ENCODE peak calls at places on chromosome 21, in nine cellular contexts. One of them, this sample, is unnamed.

GRCh38 chr21:43343992-43344886 is 82.7 kb downstream of the SIK1 start:
- DNase-seq in HL-60: no peak
- DNase-seq in stimulated activated effector memory CD8-positive, alpha-beta T cell treated with anti-CD3 and anti-CD28 coated beads, Interleukin-12 subunit alpha, Interleukin-12 subunit beta, amount 100 ng/mL, for 72 hours: no peak
- DNase-seq in NCI-H69: peak; percentile 97
- DNase-seq in NCI-H1092: peak; percentile 59
- DNase-seq in Calu3: no peak
- DNase-seq in SK-N-DZ: no peak
- DNase-seq in cerebellum: peak; percentile 67
- DNase-seq in left colon: no peak
- DNase-seq in this sample: no peak

GRCh38 chr21:41706678-41707077 is 60.2 kb downstream of the RIPK4 start:
- DNase-seq in cerebellum: no peak
- DNase-seq in Calu3: no peak
- DNase-seq in NCI-H1092: no peak
- DNase-seq in SK-N-DZ: no peak
- DNase-seq in left colon: peak; percentile 81
- DNase-seq in NCI-H69: peak; percentile 29
- DNase-seq in stimulated activated effector memory CD8-positive, alpha-beta T cell treated with anti-CD3 and anti-CD28 coated beads, Interleukin-12 subunit alpha, Interleukin-12 subunit beta, amount 100 ng/mL, for 72 hours: peak; percentile 51
- DNase-seq in HL-60: no peak
- DNase-seq in this sample: peak; percentile 69

GRCh38 chr21:35578831-35579470 is 481.4 kb downstream of the SETD4 start:
- DNase-seq in left colon: no peak
- DNase-seq in SK-N-DZ: no peak
- DNase-seq in NCI-H1092: no peak
- DNase-seq in NCI-H69: no peak
- DNase-seq in cerebellum: no peak
- DNase-seq in stimulated activated effector memory CD8-positive, alpha-beta T cell treated with anti-CD3 and anti-CD28 coated beads, Interleukin-12 subunit alpha, Interleukin-12 subunit beta, amount 100 ng/mL, for 72 hours: peak; percentile 57
- DNase-seq in HL-60: no peak
- DNase-seq in Calu3: no peak
- DNase-seq in this sample: no peak

GRCh38 chr21:39116761-39117425 is 66.4 kb downstream of the PSMG1 start:
- DNase-seq in NCI-H1092: no peak
- DNase-seq in cerebellum: no peak
- DNase-seq in Calu3: no peak
- DNase-seq in HL-60: no peak
- DNase-seq in NCI-H69: no peak
- DNase-seq in stimulated activated effector memory CD8-positive, alpha-beta T cell treated with anti-CD3 and anti-CD28 coated beads, Interleukin-12 subunit alpha, Interleukin-12 subunit beta, amount 100 ng/mL, for 72 hours: no peak
- DNase-seq in left colon: no peak
- DNase-seq in SK-N-DZ: no peak
- DNase-seq in this sample: no peak

GRCh38 chr21:46220847-46221246 is 7.7 kb downstream of the LSS start:
- DNase-seq in stimulated activated effector memory CD8-positive, alpha-beta T cell treated with anti-CD3 and anti-CD28 coated beads, Interleukin-12 subunit alpha, Interleukin-12 subunit beta, amount 100 ng/mL, for 72 hours: no peak
- DNase-seq in NCI-H69: no peak
- DNase-seq in left colon: no peak
- DNase-seq in Calu3: no peak
- DNase-seq in NCI-H1092: no peak
- DNase-seq in SK-N-DZ: no peak
- DNase-seq in cerebellum: no peak
- DNase-seq in HL-60: no peak
- DNase-seq in this sample: no peak

GRCh38 chr21:21188513-21189188 is 190.4 kb downstream of the NCAM2 start:
- DNase-seq in left colon: no peak
- DNase-seq in cerebellum: no peak
- DNase-seq in stimulated activated effector memory CD8-positive, alpha-beta T cell treated with anti-CD3 and anti-CD28 coated beads, Interleukin-12 subunit alpha, Interleukin-12 subunit beta, amount 100 ng/mL, for 72 hours: no peak
- DNase-seq in HL-60: no peak
- DNase-seq in SK-N-DZ: no peak
- DNase-seq in NCI-H69: peak; percentile 94
- DNase-seq in Calu3: no peak
- DNase-seq in NCI-H1092: no peak
- DNase-seq in this sample: no peak

GRCh38 chr21:29346281-29346680 is 47.6 kb downstream of the BACH1 start:
- DNase-seq in Calu3: no peak
- DNase-seq in stimulated activated effector memory CD8-positive, alpha-beta T cell treated with anti-CD3 and anti-CD28 coated beads, Interleukin-12 subunit alpha, Interleukin-12 subunit beta, amount 100 ng/mL, for 72 hours: no peak
- DNase-seq in cerebellum: no peak
- DNase-seq in NCI-H69: no peak
- DNase-seq in NCI-H1092: no peak
- DNase-seq in left colon: no peak
- DNase-seq in HL-60: no peak
- DNase-seq in SK-N-DZ: no peak
- DNase-seq in this sample: no peak

GRCh38 chr21:34031835-34032370 is 41.5 kb upstream of the MRPS6 start:
- DNase-seq in NCI-H1092: no peak
- DNase-seq in NCI-H69: peak; percentile 60
- DNase-seq in left colon: peak; percentile 53
- DNase-seq in cerebellum: no peak
- DNase-seq in stimulated activated effector memory CD8-positive, alpha-beta T cell treated with anti-CD3 and anti-CD28 coated beads, Interleukin-12 subunit alpha, Interleukin-12 subunit beta, amount 100 ng/mL, for 72 hours: no peak
- DNase-seq in Calu3: no peak
- DNase-seq in SK-N-DZ: no peak
- DNase-seq in HL-60: no peak
- DNase-seq in this sample: peak; percentile 46

GRCh38 chr21:46393451-46393940 is 65.2 kb upstream of the DIP2A start:
- DNase-seq in Calu3: no peak
- DNase-seq in SK-N-DZ: no peak
- DNase-seq in HL-60: no peak
- DNase-seq in left colon: no peak
- DNase-seq in NCI-H1092: peak; percentile 51
- DNase-seq in NCI-H69: peak; percentile 4
- DNase-seq in cerebellum: no peak
- DNase-seq in stimulated activated effector memory CD8-positive, alpha-beta T cell treated with anti-CD3 and anti-CD28 coated beads, Interleukin-12 subunit alpha, Interleukin-12 subunit beta, amount 100 ng/mL, for 72 hours: no peak
- DNase-seq in this sample: no peak

GRCh38 chr21:41658321-41658720 is 108.5 kb downstream of the RIPK4 start:
- DNase-seq in HL-60: no peak
- DNase-seq in Calu3: no peak
- DNase-seq in NCI-H1092: no peak
- DNase-seq in cerebellum: no peak
- DNase-seq in SK-N-DZ: no peak
- DNase-seq in NCI-H69: no peak
- DNase-seq in stimulated activated effector memory CD8-positive, alpha-beta T cell treated with anti-CD3 and anti-CD28 coated beads, Interleukin-12 subunit alpha, Interleukin-12 subunit beta, amount 100 ng/mL, for 72 hours: no peak
- DNase-seq in left colon: no peak
- DNase-seq in this sample: no peak

GRCh38 chr21:29725025-29725736 is 214.6 kb downstream of the GRIK1 start:
- DNase-seq in stimulated activated effector memory CD8-positive, alpha-beta T cell treated with anti-CD3 and anti-CD28 coated beads, Interleukin-12 subunit alpha, Interleukin-12 subunit beta, amount 100 ng/mL, for 72 hours: no peak
- DNase-seq in HL-60: no peak
- DNase-seq in cerebellum: no peak
- DNase-seq in Calu3: no peak
- DNase-seq in left colon: no peak
- DNase-seq in SK-N-DZ: no peak
- DNase-seq in NCI-H1092: peak; percentile 34
- DNase-seq in NCI-H69: peak; percentile 13
- DNase-seq in this sample: no peak

GRCh38 chr21:35512321-35512720 is 463.2 kb upstream of the RUNX1 start:
- DNase-seq in stimulated activated effector memory CD8-positive, alpha-beta T cell treated with anti-CD3 and anti-CD28 coated beads, Interleukin-12 subunit alpha, Interleukin-12 subunit beta, amount 100 ng/mL, for 72 hours: no peak
- DNase-seq in left colon: no peak
- DNase-seq in SK-N-DZ: no peak
- DNase-seq in NCI-H69: no peak
- DNase-seq in HL-60: no peak
- DNase-seq in NCI-H1092: no peak
- DNase-seq in cerebellum: no peak
- DNase-seq in Calu3: no peak
- DNase-seq in this sample: no peak

GRCh38 chr21:37071561-37072238 is 1.2 kb downstream of the PIGP start:
- DNase-seq in cerebellum: peak; percentile 51
- DNase-seq in SK-N-DZ: peak; percentile 56
- DNase-seq in NCI-H69: peak; percentile 88
- DNase-seq in Calu3: peak; percentile 6
- DNase-seq in stimulated activated effector memory CD8-positive, alpha-beta T cell treated with anti-CD3 and anti-CD28 coated beads, Interleukin-12 subunit alpha, Interleukin-12 subunit beta, amount 100 ng/mL, for 72 hours: peak; percentile 61
- DNase-seq in HL-60: no peak
- DNase-seq in left colon: peak; percentile 76
- DNase-seq in NCI-H1092: no peak
- DNase-seq in this sample: peak; percentile 64

GRCh38 chr21:25493722-25494121 is 113.6 kb downstream of the MRPL39 start:
- DNase-seq in NCI-H1092: no peak
- DNase-seq in left colon: no peak
- DNase-seq in SK-N-DZ: no peak
- DNase-seq in HL-60: no peak
- DNase-seq in stimulated activated effector memory CD8-positive, alpha-beta T cell treated with anti-CD3 and anti-CD28 coated beads, Interleukin-12 subunit alpha, Interleukin-12 subunit beta, amount 100 ng/mL, for 72 hours: no peak
- DNase-seq in NCI-H69: no peak
- DNase-seq in Calu3: no peak
- DNase-seq in cerebellum: no peak
- DNase-seq in this sample: no peak

GRCh38 chr21:17402885-17403477 is 109.9 kb upstream of the CXADR start:
- DNase-seq in cerebellum: peak; percentile 8
- DNase-seq in stimulated activated effector memory CD8-positive, alpha-beta T cell treated with anti-CD3 and anti-CD28 coated beads, Interleukin-12 subunit alpha, Interleukin-12 subunit beta, amount 100 ng/mL, for 72 hours: no peak
- DNase-seq in HL-60: no peak
- DNase-seq in NCI-H69: peak; percentile 55
- DNase-seq in SK-N-DZ: peak; percentile 10
- DNase-seq in Calu3: no peak
- DNase-seq in NCI-H1092: no peak
- DNase-seq in left colon: no peak
- DNase-seq in this sample: no peak

GRCh38 chr21:42546433-42546832 is 32.8 kb downstream of the SLC37A1 start:
- DNase-seq in NCI-H69: no peak
- DNase-seq in SK-N-DZ: no peak
- DNase-seq in left colon: peak; percentile 11
- DNase-seq in NCI-H1092: no peak
- DNase-seq in stimulated activated effector memory CD8-positive, alpha-beta T cell treated with anti-CD3 and anti-CD28 coated beads, Interleukin-12 subunit alpha, Interleukin-12 subunit beta, amount 100 ng/mL, for 72 hours: no peak
- DNase-seq in HL-60: no peak
- DNase-seq in Calu3: no peak
- DNase-seq in cerebellum: no peak
- DNase-seq in this sample: no peak

GRCh38 chr21:32499249-32500055 is 85.9 kb downstream of the TCP10L start:
- DNase-seq in NCI-H69: no peak
- DNase-seq in stimulated activated effector memory CD8-positive, alpha-beta T cell treated with anti-CD3 and anti-CD28 coated beads, Interleukin-12 subunit alpha, Interleukin-12 subunit beta, amount 100 ng/mL, for 72 hours: no peak
- DNase-seq in NCI-H1092: no peak
- DNase-seq in SK-N-DZ: no peak
- DNase-seq in cerebellum: no peak
- DNase-seq in left colon: no peak
- DNase-seq in HL-60: no peak
- DNase-seq in Calu3: no peak
- DNase-seq in this sample: no peak

GRCh38 chr21:33383056-33383888 is 19.9 kb upstream of the IFNGR2 start:
- DNase-seq in NCI-H1092: no peak
- DNase-seq in cerebellum: no peak
- DNase-seq in stimulated activated effector memory CD8-positive, alpha-beta T cell treated with anti-CD3 and anti-CD28 coated beads, Interleukin-12 subunit alpha, Interleukin-12 subunit beta, amount 100 ng/mL, for 72 hours: peak; percentile 83
- DNase-seq in SK-N-DZ: peak; percentile 22
- DNase-seq in NCI-H69: peak; percentile 27
- DNase-seq in left colon: peak; percentile 78
- DNase-seq in Calu3: peak; percentile 76
- DNase-seq in HL-60: peak; percentile 87
- DNase-seq in this sample: peak; percentile 81

GRCh38 chr21:36591326-36591970 is 107.5 kb upstream of the SIM2 start:
- DNase-seq in cerebellum: no peak
- DNase-seq in NCI-H69: no peak
- DNase-seq in left colon: no peak
- DNase-seq in stimulated activated effector memory CD8-positive, alpha-beta T cell treated with anti-CD3 and anti-CD28 coated beads, Interleukin-12 subunit alpha, Interleukin-12 subunit beta, amount 100 ng/mL, for 72 hours: no peak
- DNase-seq in SK-N-DZ: no peak
- DNase-seq in NCI-H1092: no peak
- DNase-seq in HL-60: no peak
- DNase-seq in Calu3: no peak
- DNase-seq in this sample: no peak

GRCh38 chr21:42060166-42060565 is 11.0 kb upstream of the UMODL1 start:
- DNase-seq in cerebellum: no peak
- DNase-seq in NCI-H1092: no peak
- DNase-seq in stimulated activated effector memory CD8-positive, alpha-beta T cell treated with anti-CD3 and anti-CD28 coated beads, Interleukin-12 subunit alpha, Interleukin-12 subunit beta, amount 100 ng/mL, for 72 hours: no peak
- DNase-seq in SK-N-DZ: no peak
- DNase-seq in Calu3: no peak
- DNase-seq in NCI-H69: no peak
- DNase-seq in left colon: no peak
- DNase-seq in HL-60: no peak
- DNase-seq in this sample: no peak

GRCh38 chr21:18030248-18030647 is 211.1 kb upstream of the C21orf91 start:
- DNase-seq in stimulated activated effector memory CD8-positive, alpha-beta T cell treated with anti-CD3 and anti-CD28 coated beads, Interleukin-12 subunit alpha, Interleukin-12 subunit beta, amount 100 ng/mL, for 72 hours: no peak
- DNase-seq in cerebellum: no peak
- DNase-seq in HL-60: no peak
- DNase-seq in SK-N-DZ: no peak
- DNase-seq in left colon: no peak
- DNase-seq in Calu3: no peak
- DNase-seq in NCI-H1092: no peak
- DNase-seq in NCI-H69: no peak
- DNase-seq in this sample: no peak

GRCh38 chr21:37463083-37463780 is 96.7 kb downstream of the DYRK1A start:
- DNase-seq in left colon: no peak
- DNase-seq in SK-N-DZ: no peak
- DNase-seq in NCI-H69: peak; percentile 63
- DNase-seq in NCI-H1092: no peak
- DNase-seq in HL-60: peak; percentile 31
- DNase-seq in cerebellum: peak; percentile 23
- DNase-seq in Calu3: no peak
- DNase-seq in stimulated activated effector memory CD8-positive, alpha-beta T cell treated with anti-CD3 and anti-CD28 coated beads, Interleukin-12 subunit alpha, Interleukin-12 subunit beta, amount 100 ng/mL, for 72 hours: no peak
- DNase-seq in this sample: no peak

GRCh38 chr21:14711287-14711686 is 165.2 kb upstream of the SAMSN1 start:
- DNase-seq in NCI-H1092: no peak
- DNase-seq in left colon: no peak
- DNase-seq in Calu3: no peak
- DNase-seq in NCI-H69: no peak
- DNase-seq in cerebellum: no peak
- DNase-seq in HL-60: no peak
- DNase-seq in stimulated activated effector memory CD8-positive, alpha-beta T cell treated with anti-CD3 and anti-CD28 coated beads, Interleukin-12 subunit alpha, Interleukin-12 subunit beta, amount 100 ng/mL, for 72 hours: no peak
- DNase-seq in SK-N-DZ: no peak
- DNase-seq in this sample: no peak

GRCh38 chr21:43210454-43211084 is 41.8 kb downstream of the CRYAA start:
- DNase-seq in NCI-H69: no peak
- DNase-seq in Calu3: no peak
- DNase-seq in HL-60: no peak
- DNase-seq in NCI-H1092: no peak
- DNase-seq in left colon: peak; percentile 23
- DNase-seq in SK-N-DZ: no peak
- DNase-seq in stimulated activated effector memory CD8-positive, alpha-beta T cell treated with anti-CD3 and anti-CD28 coated beads, Interleukin-12 subunit alpha, Interleukin-12 subunit beta, amount 100 ng/mL, for 72 hours: no peak
- DNase-seq in cerebellum: no peak
- DNase-seq in this sample: no peak

This sample was measured in transverse colon.